ENCODE peak calls at places on chromosomes 3 and 15, in six cellular contexts. S is sigmoid colon, C is stomach, Y is HCT116, F is SK-N-SH, B is GM23338. P is an unnamed sample.

GRCh38 chr3:36210840-36211655 is 169.3 kb upstream of the STAC start:
- DNase-seq in S (no peak), C (no peak), Y (no peak), F (no peak), B (no peak), P (no peak)

GRCh38 chr3:137079572-137079971 is 121.8 kb downstream of the IL20RB start:
- DNase-seq in S (no peak), C (no peak), Y (no peak), F (no peak), B (no peak), P (no peak)

GRCh38 chr3:122680381-122681293 is at the start of gene PARP14:
- DNase-seq in S (peak), C (peak), Y (no peak), F (peak), B (peak), P (peak)

GRCh38 chr3:131786386-131786785 is 248.4 kb downstream of the CPNE4 start:
- DNase-seq in S (no peak), C (no peak), Y (no peak), F (no peak), B (no peak), P (no peak)

GRCh38 chr3:120678331-120678845 is 3.7 kb downstream of the HGD start:
- DNase-seq in S (no peak), C (peak), Y (no peak), F (no peak), B (peak), P (no peak)

GRCh38 chr15:83449928-83450501 is 2.9 kb downstream of the SH3GL3 start:
- DNase-seq in S (no peak), C (no peak), Y (no peak), F (no peak), B (no peak), P (no peak)

GRCh38 chr3:72100626-72101187 is 315.8 kb upstream of the PROK2 start:
- DNase-seq in S (peak), C (peak), Y (no peak), F (peak), B (peak), P (peak)

GRCh38 chr15:89972085-89972484 is 29.0 kb upstream of the ZNF710 start:
- DNase-seq in S (no peak), C (no peak), Y (no peak), F (no peak), B (no peak), P (no peak)

GRCh38 chr15:38648116-38648843 is 83.7 kb upstream of the RASGRP1 start:
- DNase-seq in S (no peak), C (no peak), Y (no peak), F (no peak), B (no peak), P (no peak)

DNA sequence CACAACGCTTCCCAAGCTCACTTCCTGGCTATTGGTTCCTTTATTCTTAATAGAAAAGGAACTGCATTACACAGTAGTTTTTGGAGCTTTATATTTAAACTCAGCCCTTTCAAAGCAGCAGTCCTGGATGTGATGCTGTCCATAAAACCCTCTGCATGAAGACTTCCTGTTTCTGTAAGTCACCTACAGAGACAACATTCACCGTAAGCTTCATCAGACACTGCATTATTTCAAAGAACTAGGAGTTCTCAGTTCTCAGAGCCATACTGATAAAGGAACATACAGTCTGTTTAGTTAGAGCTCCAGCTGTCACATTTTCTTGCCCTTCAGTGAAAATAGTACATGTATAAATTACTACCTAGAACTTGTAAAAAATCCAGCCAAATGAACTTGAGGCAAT is 81.4 kb downstream of the CSNK1G1 start:
- DNase-seq in S (no peak), C (no peak), Y (no peak), F (no peak), B (no peak), P (no peak)
- TF ChIP-seq POLR2AphosphoS5 in S (no peak), C (no peak), Y (no peak), F (no peak), B (no peak), P (no peak)

GRCh38 chr3:139286241-139286640 is 57.6 kb upstream of the MRPS22 start:
- DNase-seq in S (no peak), C (no peak), Y (no peak), F (no peak), B (no peak), P (no peak)

GRCh38 chr3:139289866-139290524 is 53.8 kb upstream of the MRPS22 start:
- DNase-seq in S (no peak), C (no peak), Y (no peak), F (peak), B (no peak), P (no peak)

GRCh38 chr3:139287557-139287956 is 56.3 kb upstream of the MRPS22 start:
- DNase-seq in S (no peak), C (no peak), Y (no peak), F (no peak), B (no peak), P (no peak)

GRCh38 chr3:139286825-139287224 is 57.0 kb upstream of the MRPS22 start:
- DNase-seq in S (no peak), C (no peak), Y (no peak), F (no peak), B (no peak), P (no peak)

GRCh38 chr3:139288266-139288821 is 55.5 kb upstream of the MRPS22 start:
- DNase-seq in S (no peak), C (peak), Y (no peak), F (peak), B (no peak), P (no peak)
- TF ChIP-seq POLR2AphosphoS5 in S (no peak), C (no peak), Y (no peak), F (no peak), B (no peak), P (no peak)

GRCh38 chr3:141875374-141875892 is 1.0 kb upstream of the ATP1B3 start:
- DNase-seq in S (peak), C (peak), Y (peak), F (peak), B (peak), P (peak)
- TF ChIP-seq POLR2AphosphoS5 in S (peak), C (peak), Y (no peak), F (no peak), B (peak), P (no peak)

GRCh38 chr15:96320703-96321421 is 9.6 kb upstream of the NR2F2 start:
- DNase-seq in S (no peak), C (no peak), Y (no peak), F (no peak), B (no peak), P (no peak)

GRCh38 chr15:96324192-96324895 is 6.2 kb upstream of the NR2F2 start:
- DNase-seq in S (peak), C (no peak), Y (no peak), F (no peak), B (no peak), P (no peak)

GRCh38 chr15:96322401-96323249 is 7.9 kb upstream of the NR2F2 start:
- DNase-seq in S (peak), C (no peak), Y (no peak), F (no peak), B (peak), P (no peak)

GRCh38 chr15:96323250-96324162 is 7.0 kb upstream of the NR2F2 start:
- DNase-seq in S (no peak), C (no peak), Y (no peak), F (no peak), B (peak), P (no peak)

DNA sequence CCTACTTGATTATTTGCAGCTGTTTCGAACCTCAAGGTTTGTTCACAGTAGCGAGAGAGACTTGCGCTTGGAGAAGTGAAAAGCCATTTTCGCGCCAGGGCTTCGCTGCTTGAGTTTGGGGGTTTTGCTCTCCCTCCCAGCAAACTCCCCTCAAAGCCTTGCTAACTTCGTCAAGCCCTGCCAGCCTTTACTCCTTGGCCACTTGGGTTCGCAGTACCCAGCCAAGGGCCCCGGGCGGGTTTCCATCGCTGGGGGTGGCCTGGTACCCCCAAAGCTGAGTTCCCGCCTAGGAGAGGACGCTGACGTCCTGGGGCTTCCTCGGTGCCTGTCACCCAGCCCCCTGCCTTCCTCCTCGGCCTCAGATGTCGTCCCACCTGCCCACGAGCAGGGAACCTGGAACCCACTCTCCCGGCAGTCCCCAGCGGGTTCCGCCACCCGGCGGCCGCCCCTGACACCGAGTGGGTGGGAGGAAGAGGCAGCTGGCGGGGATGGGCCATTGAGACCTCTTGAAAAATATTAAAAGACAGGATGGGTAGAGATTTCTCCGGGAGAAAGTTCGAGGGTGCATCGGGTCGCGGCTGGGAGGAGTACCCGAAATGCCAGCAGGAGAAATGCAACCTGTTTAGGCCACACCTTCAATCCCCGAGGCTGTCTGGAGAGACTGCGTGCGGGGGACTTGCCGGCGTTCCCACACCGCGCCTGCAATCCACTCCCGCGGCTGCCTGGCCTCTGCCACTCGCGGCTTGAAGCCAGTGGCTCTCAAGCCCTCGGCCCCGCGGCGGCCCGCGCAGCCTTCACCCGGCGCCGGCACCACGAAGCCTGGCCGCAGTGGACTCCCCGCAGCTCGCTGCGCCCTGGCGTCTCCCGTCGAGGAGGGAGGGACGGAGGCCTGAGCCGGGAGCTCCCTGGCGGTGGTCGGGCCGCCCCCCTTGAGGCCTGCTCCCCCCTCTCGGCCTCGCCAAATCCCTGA is 8.8 kb upstream of the NR2F2 start:
- DNase-seq in S (peak), C (peak), Y (no peak), F (no peak), B (peak), P (no peak)
- TF ChIP-seq POLR2AphosphoS5 in S (peak), C (no peak), Y (no peak), F (no peak), B (no peak), P (no peak)

DNA sequence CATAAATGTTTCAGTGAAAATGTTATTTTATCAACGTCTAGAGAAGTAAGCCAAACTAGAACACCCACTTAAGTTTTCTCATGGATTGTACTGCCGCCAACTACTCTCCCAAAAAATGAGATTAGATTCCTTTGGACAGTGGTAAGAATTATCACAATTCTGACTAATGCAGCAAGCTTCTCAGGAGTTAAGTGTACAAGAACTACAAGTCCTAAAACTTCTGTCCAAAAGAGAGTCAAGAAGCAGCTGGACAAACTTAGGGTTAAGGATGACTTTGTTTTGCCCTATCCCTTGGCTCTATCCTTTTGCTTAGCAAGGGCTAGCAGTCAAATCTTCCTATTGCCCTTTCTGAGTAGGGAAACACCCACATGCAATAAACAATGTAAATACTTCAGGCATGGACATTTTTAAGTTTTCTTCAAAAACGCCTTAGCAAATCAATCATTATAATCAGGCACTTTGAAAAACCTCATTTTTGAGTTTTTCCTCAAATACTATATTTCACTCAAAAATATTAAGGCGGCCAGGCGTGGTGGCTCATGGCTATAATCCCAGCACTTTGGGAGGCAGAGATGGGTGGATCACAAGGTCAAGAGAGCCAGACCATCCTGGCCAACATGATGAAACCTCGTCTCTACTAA is 19.5 kb downstream of the RAF1 start:
- DNase-seq in S (no peak), C (no peak), Y (no peak), F (no peak), B (no peak), P (no peak)
- TF ChIP-seq POLR2AphosphoS5 in S (no peak), C (no peak), Y (no peak), F (no peak), B (no peak), P (no peak)

GRCh38 chr3:114596147-114596546 is 302.3 kb downstream of the TIGIT start:
- DNase-seq in S (no peak), C (no peak), Y (no peak), F (no peak), B (no peak), P (no peak)
- TF ChIP-seq POLR2AphosphoS5 in S (no peak), C (no peak), Y (no peak), F (no peak), B (no peak), P (no peak)

GRCh38 chr3:50290116-50290745 is 2.0 kb downstream of the IFRD2 start:
- DNase-seq in S (peak), C (peak), Y (no peak), F (no peak), B (no peak), P (no peak)

GRCh38 chr3:50292924-50293801 is 934 bp upstream of the IFRD2 start:
- DNase-seq in S (peak), C (no peak), Y (no peak), F (no peak), B (no peak), P (no peak)

GRCh38 chr3:50294492-50295403 is 2.5 kb upstream of the IFRD2 start:
- DNase-seq in S (peak), C (no peak), Y (no peak), F (no peak), B (no peak), P (no peak)

GRCh38 chr3:50294089-50294488 is 1.9 kb upstream of the IFRD2 start:
- DNase-seq in S (no peak), C (no peak), Y (no peak), F (no peak), B (no peak), P (no peak)

GRCh38 chr3:50292159-50292923 is at the start of gene IFRD2:
- DNase-seq in S (peak), C (peak), Y (peak), F (peak), B (peak), P (peak)
- TF ChIP-seq POLR2AphosphoS5 in S (peak), C (peak), Y (peak), F (peak), B (peak), P (peak)